ENCODE peak calls at places on chromosomes 12 and 14, in six cellular contexts. One of them, this sample, is unnamed.

GRCh38 chr14:70073924-70074566 is 114.7 kb downstream of the SLC8A3 start:
- DNase-seq in endothelial cell: peak
- DNase-seq in mesothelial cell of epicardium: no peak
- DNase-seq in A549: peak
- DNase-seq in kidney: no peak
- DNase-seq in nephron progenitor cell: peak
- DNase-seq in this sample: no peak

GRCh38 chr12:129848921-129849320 is 54.9 kb downstream of the TMEM132D start:
- DNase-seq in endothelial cell: no peak
- DNase-seq in mesothelial cell of epicardium: no peak
- DNase-seq in A549: no peak
- DNase-seq in kidney: no peak
- DNase-seq in nephron progenitor cell: no peak
- DNase-seq in this sample: no peak

GRCh38 chr12:13941258-13942249 is 39.8 kb downstream of the GRIN2B start:
- DNase-seq in mesothelial cell of epicardium: no peak
- DNase-seq in kidney: no peak
- DNase-seq in endothelial cell: peak
- DNase-seq in nephron progenitor cell: peak
- DNase-seq in A549: peak
- DNase-seq in this sample: no peak

GRCh38 chr12:15276088-15276698 is 46.1 kb upstream of the PTPRO start:
- DNase-seq in mesothelial cell of epicardium: no peak
- DNase-seq in nephron progenitor cell: peak
- DNase-seq in kidney: no peak
- DNase-seq in endothelial cell: peak
- DNase-seq in A549: peak
- DNase-seq in this sample: no peak

GRCh38 chr12:6697584-6698351 is 2.8 kb downstream of the PIANP start:
- DNase-seq in endothelial cell: peak
- DNase-seq in A549: peak
- DNase-seq in kidney: peak
- DNase-seq in mesothelial cell of epicardium: no peak
- DNase-seq in nephron progenitor cell: peak
- DNase-seq in this sample: no peak

GRCh38 chr12:15423629-15424028 is 101.3 kb downstream of the PTPRO start:
- DNase-seq in kidney: no peak
- DNase-seq in endothelial cell: no peak
- DNase-seq in mesothelial cell of epicardium: no peak
- DNase-seq in A549: no peak
- DNase-seq in nephron progenitor cell: no peak
- DNase-seq in this sample: no peak

GRCh38 chr14:74605531-74606223 is 6.4 kb downstream of the LTBP2 start:
- DNase-seq in nephron progenitor cell: no peak
- DNase-seq in mesothelial cell of epicardium: no peak
- DNase-seq in A549: no peak
- DNase-seq in kidney: no peak
- DNase-seq in endothelial cell: no peak
- DNase-seq in this sample: no peak

GRCh38 chr14:97707603-97708002 is 910.4 kb downstream of the VRK1 start:
- DNase-seq in nephron progenitor cell: no peak
- DNase-seq in endothelial cell: no peak
- DNase-seq in A549: no peak
- DNase-seq in kidney: no peak
- DNase-seq in mesothelial cell of epicardium: no peak
- DNase-seq in this sample: no peak

GRCh38 chr12:50545783-50546182 is 41.0 kb downstream of the DIP2B start:
- DNase-seq in mesothelial cell of epicardium: no peak
- DNase-seq in nephron progenitor cell: no peak
- DNase-seq in A549: no peak
- DNase-seq in endothelial cell: no peak
- DNase-seq in kidney: no peak
- DNase-seq in this sample: no peak

GRCh38 chr12:52575948-52576347 is 2.3 kb upstream of the KRT74 start:
- DNase-seq in kidney: no peak
- DNase-seq in nephron progenitor cell: no peak
- DNase-seq in mesothelial cell of epicardium: no peak
- DNase-seq in A549: no peak
- DNase-seq in endothelial cell: no peak
- DNase-seq in this sample: no peak

GRCh38 chr14:75429562-75429961 is 1.7 kb downstream of the JDP2 start:
- DNase-seq in endothelial cell: no peak
- DNase-seq in nephron progenitor cell: no peak
- DNase-seq in kidney: no peak
- DNase-seq in mesothelial cell of epicardium: no peak
- DNase-seq in A549: no peak
- DNase-seq in this sample: no peak

GRCh38 chr14:24233538-24233866 is 773 bp downstream of the GMPR2 start:
- DNase-seq in A549: no peak
- DNase-seq in endothelial cell: no peak
- DNase-seq in nephron progenitor cell: no peak
- DNase-seq in kidney: no peak
- DNase-seq in mesothelial cell of epicardium: no peak
- DNase-seq in this sample: no peak

GRCh38 chr14:64196668-64197411 is 97.3 kb downstream of the ESR2 start:
- DNase-seq in nephron progenitor cell: peak
- DNase-seq in mesothelial cell of epicardium: no peak
- DNase-seq in kidney: no peak
- DNase-seq in A549: no peak
- DNase-seq in endothelial cell: peak
- DNase-seq in this sample: no peak

GRCh38 chr14:77516111-77516510 is 17.5 kb upstream of the ISM2 start:
- DNase-seq in mesothelial cell of epicardium: no peak
- DNase-seq in endothelial cell: no peak
- DNase-seq in kidney: no peak
- DNase-seq in nephron progenitor cell: no peak
- DNase-seq in A549: no peak
- DNase-seq in this sample: no peak

GRCh38 chr14:26138764-26139445 is 458.9 kb downstream of the NOVA1 start:
- DNase-seq in mesothelial cell of epicardium: no peak
- DNase-seq in endothelial cell: no peak
- DNase-seq in A549: no peak
- DNase-seq in kidney: no peak
- DNase-seq in nephron progenitor cell: no peak
- DNase-seq in this sample: no peak

GRCh38 chr12:20601668-20602280 is 93.4 kb upstream of the SLCO1C1 start:
- DNase-seq in kidney: no peak
- DNase-seq in mesothelial cell of epicardium: no peak
- DNase-seq in A549: peak
- DNase-seq in nephron progenitor cell: no peak
- DNase-seq in endothelial cell: no peak
- DNase-seq in this sample: no peak

GRCh38 chr12:49903700-49904423 is at the start of gene FAIM2:
- DNase-seq in nephron progenitor cell: peak
- DNase-seq in endothelial cell: no peak
- DNase-seq in A549: no peak
- DNase-seq in kidney: peak
- DNase-seq in mesothelial cell of epicardium: no peak
- DNase-seq in this sample: no peak

GRCh38 chr14:42224053-42224888 is 617.6 kb downstream of the LRFN5 start:
- DNase-seq in endothelial cell: peak
- DNase-seq in A549: peak
- DNase-seq in nephron progenitor cell: peak
- DNase-seq in kidney: no peak
- DNase-seq in mesothelial cell of epicardium: peak
- DNase-seq in this sample: peak

GRCh38 chr14:69574266-69574953 is at the start of gene CCDC177:
- DNase-seq in mesothelial cell of epicardium: peak
- DNase-seq in A549: peak
- DNase-seq in nephron progenitor cell: peak
- DNase-seq in endothelial cell: peak
- DNase-seq in kidney: peak
- DNase-seq in this sample: peak

GRCh38 chr12:120994589-120995337 is 16.4 kb downstream of the HNF1A start:
- DNase-seq in mesothelial cell of epicardium: no peak
- DNase-seq in A549: no peak
- DNase-seq in nephron progenitor cell: no peak
- DNase-seq in endothelial cell: no peak
- DNase-seq in kidney: no peak
- DNase-seq in this sample: no peak

GRCh38 chr12:1922075-1922709 is 3.7 kb upstream of the CACNA2D4 start:
- DNase-seq in A549: no peak
- DNase-seq in mesothelial cell of epicardium: no peak
- DNase-seq in nephron progenitor cell: no peak
- DNase-seq in endothelial cell: no peak
- DNase-seq in kidney: no peak
- DNase-seq in this sample: peak

GRCh38 chr14:90060965-90061848 is 587 bp upstream of the KCNK13 start:
- DNase-seq in nephron progenitor cell: peak
- DNase-seq in kidney: peak
- DNase-seq in A549: no peak
- DNase-seq in mesothelial cell of epicardium: no peak
- DNase-seq in endothelial cell: peak
- DNase-seq in this sample: no peak

GRCh38 chr14:96149131-96149530 is 55.5 kb upstream of the BDKRB2 start:
- DNase-seq in kidney: no peak
- DNase-seq in mesothelial cell of epicardium: no peak
- DNase-seq in A549: no peak
- DNase-seq in endothelial cell: no peak
- DNase-seq in nephron progenitor cell: no peak
- DNase-seq in this sample: peak

GRCh38 chr14:67887478-67887877 is 67.9 kb downstream of the RAD51B start:
- DNase-seq in mesothelial cell of epicardium: no peak
- DNase-seq in nephron progenitor cell: no peak
- DNase-seq in kidney: no peak
- DNase-seq in A549: no peak
- DNase-seq in endothelial cell: no peak
- DNase-seq in this sample: no peak

GRCh38 chr12:98644433-98644711 is 216 bp downstream of the IKBIP start:
- DNase-seq in A549: no peak
- DNase-seq in mesothelial cell of epicardium: no peak
- DNase-seq in nephron progenitor cell: no peak
- DNase-seq in endothelial cell: peak
- DNase-seq in kidney: no peak
- DNase-seq in this sample: no peak

DNA sequence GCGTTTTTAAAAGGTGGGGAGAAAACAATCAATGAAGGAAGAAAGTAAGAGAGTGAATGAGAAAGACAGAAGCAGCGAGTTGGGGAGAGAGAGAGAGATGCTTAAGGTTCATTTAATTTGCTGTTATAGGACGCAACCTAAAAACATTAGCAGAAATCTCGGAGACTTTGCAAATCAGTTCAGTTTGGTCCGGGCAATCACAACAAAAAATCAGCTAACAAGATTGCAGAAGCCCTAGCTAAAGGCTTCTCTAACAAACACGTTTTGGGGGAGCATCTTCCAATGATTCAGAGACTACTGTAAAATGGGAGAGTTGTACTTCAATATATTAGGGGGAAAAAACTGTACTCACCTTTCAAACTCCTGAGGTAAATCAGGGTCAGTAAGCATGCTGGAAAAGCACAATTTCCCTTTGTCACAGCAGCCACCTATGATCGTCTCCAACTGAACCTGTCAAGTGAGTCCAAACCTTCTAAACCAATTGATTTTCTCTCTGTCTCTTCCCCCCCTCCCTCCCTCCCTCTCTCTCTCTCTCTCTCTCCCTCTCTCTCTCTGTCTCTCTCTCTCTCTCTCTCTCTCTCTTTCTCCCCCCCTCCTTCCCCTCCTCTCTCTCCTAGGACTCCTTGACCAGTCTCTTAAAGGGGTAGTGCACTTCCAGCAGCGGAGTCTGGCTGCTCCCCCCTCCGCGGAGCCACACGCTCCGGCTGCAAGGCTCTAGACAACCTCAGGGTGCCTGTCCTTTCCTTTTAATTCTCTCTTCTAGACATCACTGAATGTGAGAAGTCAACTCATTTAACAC is at the start of gene SOX5:
- DNase-seq in endothelial cell: peak
- DNase-seq in kidney: peak
- DNase-seq in mesothelial cell of epicardium: no peak
- DNase-seq in nephron progenitor cell: peak
- DNase-seq in A549: no peak
- DNase-seq in this sample: no peak
- TF ChIP-seq CTCF in endothelial cell: no peak
- TF ChIP-seq CTCF in kidney: peak
- TF ChIP-seq CTCF in mesothelial cell of epicardium: no peak
- TF ChIP-seq CTCF in nephron progenitor cell: no peak
- TF ChIP-seq CTCF in A549: no peak
- TF ChIP-seq CTCF in this sample: no peak

DNA sequence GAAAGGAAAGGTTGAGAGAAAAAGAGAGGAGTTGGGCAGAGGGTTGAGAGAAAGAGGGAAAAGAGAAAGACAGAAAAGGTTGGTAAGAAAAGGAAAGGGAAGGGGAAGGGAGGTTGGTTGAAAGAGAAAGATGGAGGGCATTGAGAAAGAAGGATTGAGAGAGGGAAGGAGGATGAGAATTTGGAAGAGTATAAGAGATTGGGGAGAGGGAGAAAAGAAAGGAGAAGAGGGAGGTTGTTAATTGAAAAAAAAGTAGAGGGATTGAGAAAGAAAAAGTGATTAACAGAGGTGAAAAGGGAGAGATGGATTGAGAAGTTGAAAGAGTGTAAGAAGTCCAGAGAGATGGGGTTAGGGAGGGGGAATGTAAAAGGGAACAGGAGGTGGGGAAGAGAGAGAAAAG is 21.5 kb upstream of the ERGIC2 start:
- DNase-seq in mesothelial cell of epicardium: no peak
- DNase-seq in A549: no peak
- DNase-seq in endothelial cell: no peak
- DNase-seq in nephron progenitor cell: no peak
- DNase-seq in kidney: no peak
- DNase-seq in this sample: no peak
- TF ChIP-seq CTCF in mesothelial cell of epicardium: no peak
- TF ChIP-seq CTCF in A549: no peak
- TF ChIP-seq CTCF in endothelial cell: no peak
- TF ChIP-seq CTCF in nephron progenitor cell: no peak
- TF ChIP-seq CTCF in kidney: no peak
- TF ChIP-seq CTCF in this sample: no peak

GRCh38 chr12:123126294-123127144 is 24.4 kb downstream of the PITPNM2 start:
- DNase-seq in kidney: peak
- DNase-seq in nephron progenitor cell: no peak
- DNase-seq in A549: peak
- DNase-seq in mesothelial cell of epicardium: no peak
- DNase-seq in endothelial cell: no peak
- DNase-seq in this sample: no peak
- TF ChIP-seq CTCF in kidney: no peak
- TF ChIP-seq CTCF in nephron progenitor cell: no peak
- TF ChIP-seq CTCF in A549: no peak
- TF ChIP-seq CTCF in mesothelial cell of epicardium: no peak
- TF ChIP-seq CTCF in endothelial cell: no peak
- TF ChIP-seq CTCF in this sample: peak

DNA sequence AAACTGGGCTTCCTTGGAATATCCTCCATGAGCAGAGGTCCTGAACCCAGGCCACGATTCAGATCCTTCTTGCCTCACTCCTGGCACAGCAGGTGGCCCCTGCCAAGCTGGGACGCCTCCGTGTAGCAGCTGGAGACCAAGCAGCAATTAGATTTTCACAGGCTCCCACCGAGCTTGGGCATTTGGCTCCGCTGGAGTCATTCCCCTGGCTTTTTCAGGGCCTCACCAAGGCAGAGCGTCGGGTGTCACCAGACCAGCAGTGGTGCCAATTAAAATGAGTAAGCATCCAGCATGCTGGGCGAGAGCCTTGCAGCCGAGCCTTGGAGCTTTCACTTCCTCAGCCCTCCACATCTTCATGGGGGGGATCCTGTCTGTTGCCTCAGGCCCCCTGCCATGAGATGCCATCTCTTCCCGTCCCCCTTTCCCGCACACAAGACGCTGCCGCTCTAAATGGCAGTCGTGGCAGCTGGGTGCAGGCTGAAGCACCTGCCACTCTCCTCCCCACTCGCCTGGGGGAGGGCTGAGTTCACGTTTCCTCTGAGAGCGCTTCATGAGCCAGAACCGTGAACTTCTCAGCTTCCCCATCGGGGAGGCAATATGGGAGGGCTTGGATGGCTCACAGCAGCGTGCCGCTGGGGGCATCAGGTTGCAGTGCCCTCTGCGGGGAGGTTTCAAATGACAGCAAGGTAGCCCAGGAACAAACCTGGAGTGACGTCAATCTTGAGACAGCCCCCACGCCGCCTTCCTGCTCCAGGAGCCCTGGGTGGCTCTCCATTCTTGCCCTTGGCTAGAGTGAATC is 11.7 kb downstream of the TPCN1 start:
- DNase-seq in nephron progenitor cell: peak
- DNase-seq in A549: no peak
- DNase-seq in endothelial cell: no peak
- DNase-seq in mesothelial cell of epicardium: no peak
- DNase-seq in kidney: peak
- DNase-seq in this sample: no peak
- TF ChIP-seq CTCF in nephron progenitor cell: no peak
- TF ChIP-seq CTCF in A549: no peak
- TF ChIP-seq CTCF in endothelial cell: no peak
- TF ChIP-seq CTCF in mesothelial cell of epicardium: no peak
- TF ChIP-seq CTCF in kidney: no peak
- TF ChIP-seq CTCF in this sample: no peak

This sample was measured in osteocyte.